ENCODE peak calls at places on chromosomes 11 and 22, in five cellular contexts. E is endodermal cell, L is GM04504, M is AG04449, D is mucosa of descending colon. U is an unnamed sample.

GRCh38 chr22:45974498-45974897 is 2.5 kb downstream of the WNT7B start:
- DNase-seq in E (no peak), L (no peak), M (no peak), D (no peak), U (no peak)

GRCh38 chr11:123797065-123797940 is 8.8 kb downstream of the OR6M1 start:
- DNase-seq in E (no peak), L (no peak), M (no peak), D (no peak), U (no peak)

GRCh38 chr11:64156235-64157011 is 9.5 kb downstream of the MACROD1 start:
- DNase-seq in E (no peak), L (no peak), M (no peak), D (no peak), U (peak)

GRCh38 chr11:9568161-9568853 is 5.2 kb upstream of the WEE1 start:
- DNase-seq in E (no peak), L (no peak), M (no peak), D (no peak), U (no peak)

GRCh38 chr11:8285796-8286195 is 22.1 kb upstream of the LMO1 start:
- DNase-seq in E (no peak), L (no peak), M (no peak), D (no peak), U (no peak)

GRCh38 chr11:48081151-48082010 is 101.0 kb downstream of the PTPRJ start:
- DNase-seq in E (no peak), L (peak), M (peak), D (no peak), U (peak)

GRCh38 chr11:80937831-80938230 is 1497.0 kb upstream of the TENM4 start:
- DNase-seq in E (no peak), L (no peak), M (no peak), D (no peak), U (no peak)

GRCh38 chr11:102799656-102800339 is 1.8 kb upstream of the MMP1 start:
- DNase-seq in E (no peak), L (peak), M (no peak), D (no peak), U (no peak)

GRCh38 chr11:124867700-124868099 is 2.5 kb downstream of the ROBO3 start:
- DNase-seq in E (peak), L (no peak), M (no peak), D (peak), U (no peak)

GRCh38 chr11:14334193-14334592 is 24.8 kb downstream of the RRAS2 start:
- DNase-seq in E (no peak), L (no peak), M (no peak), D (no peak), U (no peak)

GRCh38 chr11:123351375-123351774 is 78.7 kb upstream of the GRAMD1B start:
- DNase-seq in E (peak), L (no peak), M (no peak), D (peak), U (peak)

GRCh38 chr22:49166211-49166610 is 661.5 kb downstream of the BRD1 start:
- DNase-seq in E (no peak), L (no peak), M (no peak), D (no peak), U (no peak)

GRCh38 chr11:77372736-77373135 is 71.2 kb upstream of the GDPD4 start:
- DNase-seq in E (no peak), L (no peak), M (no peak), D (no peak), U (no peak)

GRCh38 chr22:35971418-35972119 is 57.1 kb downstream of the RBFOX2 start:
- DNase-seq in E (no peak), L (peak), M (peak), D (no peak), U (no peak)

GRCh38 chr11:120828847-120829246 is 195.1 kb upstream of the TBCEL start:
- DNase-seq in E (no peak), L (no peak), M (no peak), D (no peak), U (no peak)

GRCh38 chr11:119909077-119909476 is 180.1 kb upstream of the NECTIN1 start:
- DNase-seq in E (no peak), L (no peak), M (no peak), D (no peak), U (no peak)

GRCh38 chr11:27592111-27592780 is 85.7 kb upstream of the LIN7C start:
- DNase-seq in E (no peak), L (no peak), M (no peak), D (no peak), U (no peak)

GRCh38 chr11:44327730-44328691 is 18.1 kb upstream of the ALX4 start:
- DNase-seq in E (no peak), L (no peak), M (no peak), D (no peak), U (no peak)

GRCh38 chr22:17774206-17774927 is at the start of gene BID:
- DNase-seq in E (peak), L (no peak), M (no peak), D (peak), U (peak)

GRCh38 chr11:93244018-93244417 is 46.2 kb upstream of the SLC36A4 start:
- DNase-seq in E (no peak), L (no peak), M (no peak), D (no peak), U (no peak)

GRCh38 chr11:20934521-20934920 is 265.1 kb downstream of the NELL1 start:
- DNase-seq in E (no peak), L (no peak), M (no peak), D (no peak), U (no peak)

GRCh38 chr11:69467646-69468045 is 13.8 kb upstream of the LINC01488 start:
- DNase-seq in E (no peak), L (no peak), M (no peak), D (peak), U (peak)

GRCh38 chr22:43994006-43994405 is 30.1 kb upstream of the PARVB start:
- DNase-seq in E (no peak), L (no peak), M (no peak), D (no peak), U (no peak)

GRCh38 chr11:65891180-65892136 is 985 bp downstream of the CCDC85B start:
- DNase-seq in E (peak), L (no peak), M (no peak), D (peak), U (peak)

GRCh38 chr11:7534030-7534378 is 20.2 kb downstream of the PPFIBP2 start:
- DNase-seq in E (no peak), L (no peak), M (no peak), D (no peak), U (no peak)

GRCh38 chr11:119742263-119742861 is 13.4 kb upstream of the NECTIN1 start:
- DNase-seq in E (peak), L (no peak), M (no peak), D (peak), U (peak)

GRCh38 chr22:27317156-27317555 is 484.4 kb downstream of the MN1 start:
- DNase-seq in E (peak), L (no peak), M (no peak), D (no peak), U (no peak)

GRCh38 chr11:46071091-46071490 is 50.2 kb downstream of the PHF21A start:
- DNase-seq in E (no peak), L (no peak), M (no peak), D (no peak), U (no peak)

GRCh38 chr11:12402027-12402426 is 24.7 kb downstream of the PARVA start:
- DNase-seq in E (peak), L (no peak), M (no peak), D (no peak), U (no peak)

GRCh38 chr11:2414616-2415015 is 14.1 kb downstream of the TSSC4 start:
- DNase-seq in E (no peak), L (no peak), M (no peak), D (no peak), U (no peak)

GRCh38 chr11:28666632-28667031 is 558.4 kb downstream of the METTL15 start:
- DNase-seq in E (no peak), L (peak), M (no peak), D (no peak), U (no peak)

GRCh38 chr11:65640483-65641207 is 2.7 kb downstream of the SIPA1 start:
- DNase-seq in E (no peak), L (no peak), M (no peak), D (peak), U (peak)

GRCh38 chr22:29904020-29904419 is 21.0 kb downstream of the MTMR3 start:
- DNase-seq in E (no peak), L (no peak), M (no peak), D (no peak), U (no peak)

GRCh38 chr22:28106601-28107000 is 187.5 kb upstream of the PITPNB start:
- DNase-seq in E (no peak), L (no peak), M (no peak), D (no peak), U (no peak)

GRCh38 chr11:65524010-65524746 is 705 bp upstream of the SCYL1 start:
- DNase-seq in E (peak), L (peak), M (no peak), D (peak), U (peak)

GRCh38 chr11:57763568-57763967 is 2.0 kb downstream of the CTNND1 start:
- DNase-seq in E (no peak), L (no peak), M (no peak), D (no peak), U (no peak)

GRCh38 chr22:25120761-25121212 is 78.9 kb upstream of the CRYBB3 start:
- DNase-seq in E (no peak), L (no peak), M (no peak), D (peak), U (no peak)